ENCODE peak calls at places on chromosomes 7 and 10, in five cellular contexts. A is psoas muscle, O is A549, J is Calu3, F is mucosa of descending colon. K is an unnamed sample.

GRCh38 chr7:98090116-98090515 is 16.5 kb upstream of the LMTK2 start:
- DNase-seq in A (no peak), O (no peak), J (no peak), F (no peak), K (peak; percentile 8)

GRCh38 chr10:83931669-83932068 is 207.6 kb upstream of the GHITM start:
- DNase-seq in A (no peak), O (no peak), J (no peak), F (no peak), K (no peak)

GRCh38 chr7:120825152-120825551 is 32.8 kb downstream of the TSPAN12 start:
- DNase-seq in A (no peak), O (no peak), J (no peak), F (no peak), K (no peak)

GRCh38 chr10:83991986-83992753 is 147.1 kb upstream of the GHITM start:
- DNase-seq in A (no peak), O (peak; percentile 36), J (peak; percentile 2), F (peak; percentile 24), K (no peak)

GRCh38 chr7:29243777-29244655 is 49.4 kb downstream of the CHN2 start:
- DNase-seq in A (no peak), O (peak; percentile 52), J (peak; percentile 27), F (no peak), K (no peak)

GRCh38 chr10:45001382-45002148 is 842 bp downstream of the ZNF22 start:
- DNase-seq in A (peak; percentile 73), O (peak; percentile 23), J (peak; percentile 68), F (peak; percentile 77), K (no peak)

GRCh38 chr10:28514648-28515047 is 18.3 kb upstream of the WAC start:
- DNase-seq in A (no peak), O (no peak), J (no peak), F (no peak), K (no peak)

GRCh38 chr7:11831383-11831726 is 643 bp downstream of the THSD7A start:
- DNase-seq in A (no peak), O (no peak), J (peak; percentile 3), F (no peak), K (no peak)

GRCh38 chr7:1943933-1944618 is 274.0 kb downstream of the ELFN1 start:
- DNase-seq in A (peak; percentile 1), O (no peak), J (no peak), F (peak; percentile 14), K (no peak)

GRCh38 chr10:29241925-29242324 is 46.9 kb upstream of the LYZL1 start:
- DNase-seq in A (no peak), O (no peak), J (no peak), F (no peak), K (no peak)

GRCh38 chr7:68929712-68930395 is 668.4 kb upstream of the AUTS2 start:
- DNase-seq in A (peak; percentile 31), O (peak; percentile 57), J (no peak), F (no peak), K (no peak)

GRCh38 chr10:102645741-102646609 is 1.7 kb downstream of the TRIM8 start:
- DNase-seq in A (peak; percentile 93), O (peak; percentile 70), J (peak; percentile 67), F (peak; percentile 87), K (no peak)

GRCh38 chr10:110667620-110668343 is 23.6 kb downstream of the RBM20 start:
- DNase-seq in A (peak; percentile 21), O (no peak), J (no peak), F (no peak), K (no peak)

GRCh38 chr10:86179961-86180360 is 186.6 kb downstream of the GRID1 start:
- DNase-seq in A (no peak), O (no peak), J (no peak), F (no peak), K (no peak)

GRCh38 chr7:43430412-43430811 is 152.5 kb upstream of the STK17A start:
- DNase-seq in A (no peak), O (no peak), J (no peak), F (no peak), K (no peak)

GRCh38 chr10:69662901-69663300 is 32.9 kb downstream of the FAM241B start:
- DNase-seq in A (no peak), O (no peak), J (no peak), F (no peak), K (no peak)

GRCh38 chr10:70832852-70833542 is 17.2 kb downstream of the SGPL1 start:
- DNase-seq in A (no peak), O (no peak), J (no peak), F (no peak), K (no peak)

GRCh38 chr10:120077707-120078492 is 185.4 kb downstream of the SEC23IP start:
- DNase-seq in A (no peak), O (no peak), J (no peak), F (no peak), K (no peak)

GRCh38 chr10:93352638-93353383 is 129.3 kb downstream of the MYOF start:
- DNase-seq in A (no peak), O (peak; percentile 44), J (no peak), F (no peak), K (no peak)

GRCh38 chr7:133649593-133649992 is 396.7 kb downstream of the EXOC4 start:
- DNase-seq in A (no peak), O (no peak), J (no peak), F (no peak), K (no peak)

GRCh38 chr7:1418505-1419309 is 40.6 kb downstream of the MICALL2 start:
- DNase-seq in A (no peak), O (peak; percentile 77), J (no peak), F (no peak), K (no peak)

GRCh38 chr10:7773845-7774801 is 13.7 kb downstream of the KIN start:
- DNase-seq in A (no peak), O (no peak), J (peak; percentile 21), F (peak; percentile 73), K (no peak)

GRCh38 chr7:139741813-139742344 is 35.9 kb downstream of the HIPK2 start:
- DNase-seq in A (no peak), O (no peak), J (no peak), F (no peak), K (no peak)

GRCh38 chr10:69088801-69089501 is 1.0 kb downstream of the SRGN start:
- DNase-seq in A (no peak), O (peak; percentile 80), J (no peak), F (no peak), K (no peak)

GRCh38 chr7:95766086-95766485 is 6.3 kb upstream of the DYNC1I1 start:
- DNase-seq in A (no peak), O (no peak), J (no peak), F (no peak), K (no peak)

DNA sequence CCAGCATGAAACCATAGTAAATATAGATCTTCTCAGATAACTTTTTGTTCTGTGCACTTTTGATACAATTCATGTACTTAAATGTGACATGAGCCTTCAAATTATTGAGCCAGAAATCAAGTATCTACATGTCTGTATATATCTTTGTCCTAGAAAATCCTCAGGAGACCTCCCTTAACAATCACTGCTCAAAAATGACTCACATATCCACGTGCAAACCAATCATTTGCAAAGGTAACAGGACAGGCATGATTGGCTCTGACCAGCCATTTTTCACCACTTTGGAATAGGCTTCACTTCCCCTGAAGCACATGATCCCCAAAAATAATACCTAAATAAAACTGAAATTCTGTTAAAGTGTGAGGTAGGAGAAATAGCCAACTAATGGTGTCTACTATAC is 902.5 kb downstream of the PCDH15 start:
- DNase-seq in A (no peak), O (no peak), J (no peak), F (no peak), K (no peak)
- TF ChIP-seq CTCF in A (no peak), O (no peak), J (no peak), F (no peak), K (no peak)

GRCh38 chr10:49418053-49418326 is 22.1 kb upstream of the DRGX start:
- DNase-seq in A (no peak), O (no peak), J (no peak), F (no peak), K (no peak)

GRCh38 chr10:49415846-49416245 is 20.0 kb upstream of the DRGX start:
- DNase-seq in A (no peak), O (no peak), J (no peak), F (no peak), K (no peak)

GRCh38 chr10:49419005-49419404 is 23.1 kb upstream of the DRGX start:
- DNase-seq in A (no peak), O (no peak), J (peak; percentile 76), F (no peak), K (no peak)

GRCh38 chr10:49417311-49418052 is 21.6 kb upstream of the DRGX start:
- DNase-seq in A (no peak), O (no peak), J (no peak), F (no peak), K (no peak)

DNA sequence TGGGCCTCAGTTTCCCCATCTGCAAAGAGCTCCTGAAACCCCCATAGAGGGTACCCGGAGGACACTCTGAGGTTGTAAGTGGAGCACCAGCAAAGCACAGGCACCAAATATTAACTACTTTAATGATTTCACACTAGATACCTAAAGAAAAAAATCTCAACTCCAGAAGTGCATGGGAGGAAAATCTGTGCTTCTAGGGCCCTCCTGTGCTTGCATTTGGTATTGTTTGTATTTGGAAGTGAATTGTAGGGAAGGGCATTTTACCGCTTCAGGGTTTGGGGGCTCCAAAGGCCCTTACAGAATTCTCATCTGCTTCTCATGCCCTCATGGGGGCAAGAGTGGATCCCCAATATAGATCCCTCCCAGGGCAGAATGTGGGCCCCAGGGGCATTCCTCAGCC is 22.4 kb upstream of the DRGX start:
- DNase-seq in A (no peak), O (no peak), J (no peak), F (no peak), K (no peak)
- TF ChIP-seq CTCF in A (peak; percentile 5), O (no peak), J (peak; percentile 8), F (no peak), K (peak; percentile 39)

DNA sequence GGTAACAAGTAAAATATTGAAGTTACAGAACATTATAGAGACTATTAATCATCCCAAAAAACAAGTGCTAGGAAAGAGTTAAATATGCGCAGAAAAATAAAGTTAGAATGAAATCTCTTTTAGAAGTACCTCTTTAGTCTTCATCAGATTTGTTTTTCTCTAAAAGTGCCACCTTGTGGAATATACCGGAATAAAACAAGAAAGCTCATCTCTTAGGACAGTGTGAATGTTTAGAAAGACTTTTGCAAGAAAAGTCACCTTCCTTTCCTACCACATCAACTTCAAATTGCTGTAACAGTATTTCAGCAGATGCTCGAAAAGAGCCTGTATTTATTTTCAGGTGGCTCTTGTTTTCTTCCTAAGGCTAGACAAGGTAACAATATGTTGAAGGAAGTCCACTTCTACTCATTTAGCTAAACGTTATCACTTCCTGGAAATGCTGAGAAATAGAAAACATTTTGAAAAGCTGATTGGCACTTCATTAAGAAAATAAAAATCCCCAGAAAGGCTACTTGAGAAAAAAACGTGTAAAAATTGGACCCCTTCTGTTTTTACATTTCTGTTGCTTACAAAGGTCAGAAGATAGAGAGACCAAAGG is 19.8 kb upstream of the FAM133B start:
- DNase-seq in A (no peak), O (peak; percentile 43), J (no peak), F (no peak), K (no peak)
- TF ChIP-seq CTCF in A (peak; percentile 35), O (peak; percentile 52), J (no peak), F (no peak), K (peak; percentile 73)

GRCh38 chr7:143188994-143189393 is 5.8 kb downstream of the TAS2R39 start:
- DNase-seq in A (no peak), O (no peak), J (no peak), F (no peak), K (no peak)
- TF ChIP-seq CTCF in A (no peak), O (no peak), J (no peak), F (no peak), K (no peak)

K was measured in type B pancreatic cell.